ENCODE peak calls at places on chromosomes 12 and 14, in nine cellular contexts. One of them, this sample, is unnamed.

GRCh38 chr12:100447405-100447804 is 26.3 kb upstream of the NR1H4 start:
- DNase-seq in foreskin keratinocyte: no peak
- DNase-seq in OCI-M1: peak
- DNase-seq in left cardiac atrium: no peak
- DNase-seq in thoracic aorta: no peak
- DNase-seq in left ventricle myocardium inferior: no peak
- DNase-seq in GM10248: no peak
- DNase-seq in brain microvascular endothelial cell: no peak
- DNase-seq in GOT3: no peak
- DNase-seq in this sample: no peak

GRCh38 chr12:75976913-75977312 is 54.7 kb downstream of the PHLDA1 start:
- DNase-seq in foreskin keratinocyte: no peak
- DNase-seq in OCI-M1: no peak
- DNase-seq in left cardiac atrium: no peak
- DNase-seq in thoracic aorta: no peak
- DNase-seq in left ventricle myocardium inferior: no peak
- DNase-seq in GM10248: no peak
- DNase-seq in brain microvascular endothelial cell: no peak
- DNase-seq in GOT3: no peak
- DNase-seq in this sample: no peak

GRCh38 chr12:7935773-7936581 is at the start of gene SLC2A3:
- DNase-seq in foreskin keratinocyte: peak
- DNase-seq in OCI-M1: peak
- DNase-seq in left cardiac atrium: peak
- DNase-seq in thoracic aorta: no peak
- DNase-seq in left ventricle myocardium inferior: peak
- DNase-seq in GM10248: peak
- DNase-seq in brain microvascular endothelial cell: peak
- DNase-seq in GOT3: peak
- DNase-seq in this sample: peak

GRCh38 chr12:52367876-52368275 is 595 bp upstream of the KRT85 start:
- DNase-seq in foreskin keratinocyte: no peak
- DNase-seq in OCI-M1: no peak
- DNase-seq in left cardiac atrium: no peak
- DNase-seq in thoracic aorta: no peak
- DNase-seq in left ventricle myocardium inferior: no peak
- DNase-seq in GM10248: no peak
- DNase-seq in brain microvascular endothelial cell: no peak
- DNase-seq in GOT3: no peak
- DNase-seq in this sample: no peak

GRCh38 chr14:75430106-75430505 is 2.3 kb downstream of the JDP2 start:
- DNase-seq in foreskin keratinocyte: no peak
- DNase-seq in OCI-M1: no peak
- DNase-seq in left cardiac atrium: peak
- DNase-seq in thoracic aorta: no peak
- DNase-seq in left ventricle myocardium inferior: no peak
- DNase-seq in GM10248: no peak
- DNase-seq in brain microvascular endothelial cell: no peak
- DNase-seq in GOT3: no peak
- DNase-seq in this sample: peak

GRCh38 chr12:6751767-6752166 is 1.2 kb downstream of the MLF2 start:
- DNase-seq in foreskin keratinocyte: no peak
- DNase-seq in OCI-M1: no peak
- DNase-seq in left cardiac atrium: no peak
- DNase-seq in thoracic aorta: no peak
- DNase-seq in left ventricle myocardium inferior: no peak
- DNase-seq in GM10248: no peak
- DNase-seq in brain microvascular endothelial cell: no peak
- DNase-seq in GOT3: no peak
- DNase-seq in this sample: no peak

GRCh38 chr14:36217732-36218131 is 41.2 kb upstream of the PTCSC3 start:
- DNase-seq in foreskin keratinocyte: peak
- DNase-seq in OCI-M1: no peak
- DNase-seq in left cardiac atrium: no peak
- DNase-seq in thoracic aorta: no peak
- DNase-seq in left ventricle myocardium inferior: no peak
- DNase-seq in GM10248: no peak
- DNase-seq in brain microvascular endothelial cell: no peak
- DNase-seq in GOT3: no peak
- DNase-seq in this sample: peak

GRCh38 chr12:572532-572899 is 90.7 kb downstream of the NINJ2 start:
- DNase-seq in foreskin keratinocyte: peak
- DNase-seq in OCI-M1: no peak
- DNase-seq in left cardiac atrium: no peak
- DNase-seq in thoracic aorta: no peak
- DNase-seq in left ventricle myocardium inferior: no peak
- DNase-seq in GM10248: no peak
- DNase-seq in brain microvascular endothelial cell: no peak
- DNase-seq in GOT3: no peak
- DNase-seq in this sample: peak

GRCh38 chr12:6277982-6278438 is 32.5 kb upstream of the PLEKHG6 start:
- DNase-seq in foreskin keratinocyte: peak
- DNase-seq in OCI-M1: no peak
- DNase-seq in left cardiac atrium: no peak
- DNase-seq in thoracic aorta: no peak
- DNase-seq in left ventricle myocardium inferior: peak
- DNase-seq in GM10248: peak
- DNase-seq in brain microvascular endothelial cell: no peak
- DNase-seq in GOT3: no peak
- DNase-seq in this sample: no peak

GRCh38 chr12:96094201-96094600 is 58.8 kb upstream of the LTA4H start:
- DNase-seq in foreskin keratinocyte: peak
- DNase-seq in OCI-M1: no peak
- DNase-seq in left cardiac atrium: peak
- DNase-seq in thoracic aorta: no peak
- DNase-seq in left ventricle myocardium inferior: no peak
- DNase-seq in GM10248: no peak
- DNase-seq in brain microvascular endothelial cell: peak
- DNase-seq in GOT3: no peak
- DNase-seq in this sample: peak

GRCh38 chr12:100520048-100520769 is 46.5 kb downstream of the NR1H4 start:
- DNase-seq in foreskin keratinocyte: no peak
- DNase-seq in OCI-M1: no peak
- DNase-seq in left cardiac atrium: no peak
- DNase-seq in thoracic aorta: no peak
- DNase-seq in left ventricle myocardium inferior: no peak
- DNase-seq in GM10248: no peak
- DNase-seq in brain microvascular endothelial cell: no peak
- DNase-seq in GOT3: no peak
- DNase-seq in this sample: no peak

GRCh38 chr12:69475237-69475984 is 5.2 kb downstream of the FRS2 start:
- DNase-seq in foreskin keratinocyte: no peak
- DNase-seq in OCI-M1: no peak
- DNase-seq in left cardiac atrium: no peak
- DNase-seq in thoracic aorta: no peak
- DNase-seq in left ventricle myocardium inferior: no peak
- DNase-seq in GM10248: no peak
- DNase-seq in brain microvascular endothelial cell: peak
- DNase-seq in GOT3: no peak
- DNase-seq in this sample: peak

GRCh38 chr14:94483729-94484275 is 7.8 kb upstream of the SERPINA9 start:
- DNase-seq in foreskin keratinocyte: no peak
- DNase-seq in OCI-M1: no peak
- DNase-seq in left cardiac atrium: no peak
- DNase-seq in thoracic aorta: no peak
- DNase-seq in left ventricle myocardium inferior: no peak
- DNase-seq in GM10248: no peak
- DNase-seq in brain microvascular endothelial cell: peak
- DNase-seq in GOT3: no peak
- DNase-seq in this sample: no peak